ENCODE peak calls at places on chromosomes 13 and 19, in ten cellular contexts. A, S, K, T, W, Q, P, Y, I and J are unnamed samples.

GRCh38 chr13:24267283-24267682 is 42.1 kb upstream of the C1QTNF9 start:
- DNase-seq in W (no peak), P (no peak), A (no peak), Y (no peak), S (no peak), T (peak; percentile 37), I (no peak), Q (no peak), K (no peak), J (no peak)

GRCh38 chr19:10408511-10409291 is 5.4 kb upstream of the CDC37 start:
- DNase-seq in I (peak; percentile 74), T (no peak), K (no peak), W (no peak), Y (no peak), S (no peak), P (peak; percentile 52), A (no peak), Q (no peak), J (no peak)

GRCh38 chr19:16036397-16036925 is 39.8 kb upstream of the TPM4 start:
- DNase-seq in I (no peak), Q (no peak), K (no peak), P (no peak), S (no peak), T (no peak), W (no peak), Y (no peak), A (no peak), J (peak; percentile 75)

GRCh38 chr19:13781547-13781946 is 7.3 kb downstream of the C19orf53 start:
- DNase-seq in A (no peak), I (peak; percentile 32), Y (no peak), Q (no peak), W (peak; percentile 39), K (no peak), T (peak; percentile 67), P (no peak), S (no peak), J (no peak)

GRCh38 chr13:61477619-61478018 is 62.0 kb upstream of the PCDH20 start:
- DNase-seq in T (no peak), I (no peak), A (no peak), P (no peak), W (no peak), Q (no peak), Y (no peak), S (no peak), K (no peak), J (no peak)

GRCh38 chr19:1136201-1136600 is 32.4 kb downstream of the GPX4 start:
- DNase-seq in T (no peak), P (no peak), S (no peak), I (no peak), W (no peak), K (no peak), Y (no peak), A (no peak), Q (no peak), J (no peak)

GRCh38 chr19:9818175-9818733 is 625 bp downstream of the FBXL12 start:
- DNase-seq in I (no peak), Y (no peak), T (no peak), A (no peak), K (no peak), Q (no peak), W (no peak), S (no peak), P (no peak), J (no peak)

GRCh38 chr13:44231786-44232516 is 141.7 kb upstream of the SERP2 start:
- DNase-seq in W (peak; percentile 33), Q (peak; percentile 98), Y (no peak), T (peak; percentile 83), K (no peak), P (no peak), A (peak; percentile 88), I (no peak), S (no peak), J (no peak)

GRCh38 chr13:97798836-97799235 is 154.6 kb upstream of the IPO5 start:
- DNase-seq in I (no peak), P (no peak), K (no peak), A (no peak), T (no peak), S (no peak), Q (no peak), W (no peak), Y (peak; percentile 88), J (no peak)

GRCh38 chr13:34738251-34739170 is 203.6 kb upstream of the NBEA start:
- DNase-seq in P (no peak), S (no peak), Q (no peak), I (no peak), W (no peak), T (no peak), A (no peak), Y (no peak), K (no peak), J (no peak)

GRCh38 chr13:98544105-98544710 is 32.7 kb downstream of the STK24 start:
- DNase-seq in S (no peak), W (no peak), K (no peak), Y (no peak), Q (no peak), T (no peak), I (no peak), P (no peak), A (no peak), J (no peak)

GRCh38 chr13:111658150-111659100 is 338.0 kb downstream of the TEX29 start:
- DNase-seq in K (no peak), P (peak; percentile 56), Y (no peak), Q (no peak), A (no peak), W (peak; percentile 66), T (peak; percentile 3), I (no peak), S (no peak), J (no peak)

GRCh38 chr19:41172297-41173164 is 20.5 kb upstream of the CYP2S1 start:
- DNase-seq in W (no peak), T (no peak), Q (peak; percentile 46), S (no peak), I (no peak), K (no peak), Y (no peak), A (no peak), P (no peak), J (no peak)

GRCh38 chr19:53037101-53038097 is 7.1 kb upstream of the ERVV-2 start:
- DNase-seq in S (no peak), P (peak; percentile 3), I (no peak), A (peak; percentile 28), T (no peak), W (no peak), Y (peak; percentile 18), Q (peak; percentile 51), K (no peak), J (peak; percentile 74)

GRCh38 chr13:31045621-31046081 is 113.2 kb downstream of the TEX26 start:
- DNase-seq in Y (peak; percentile 75), T (peak; percentile 58), I (peak; percentile 50), K (no peak), A (no peak), Q (peak; percentile 95), S (peak; percentile 45), P (no peak), W (no peak), J (peak; percentile 90)